ENCODE peak calls at places on chromosomes 7 and 10, in four cellular contexts. One of them, this sample, is unnamed.

GRCh38 chr10:125878957-125879835 is 1.9 kb downstream of the DHX32 start:
- DNase-seq in astrocyte of the hippocampus: peak
- DNase-seq in HFF-Myc: peak
- DNase-seq in EL: peak
- DNase-seq in this sample: peak

GRCh38 chr7:105014725-105015630 is 973 bp downstream of the KMT2E start:
- DNase-seq in EL: peak
- DNase-seq in astrocyte of the hippocampus: peak
- DNase-seq in HFF-Myc: no peak
- DNase-seq in this sample: no peak

GRCh38 chr10:122142652-122143237 is 128.4 kb upstream of the BTBD16 start:
- DNase-seq in EL: peak
- DNase-seq in astrocyte of the hippocampus: peak
- DNase-seq in HFF-Myc: no peak
- DNase-seq in this sample: no peak

GRCh38 chr10:129440247-129440646 is 26.8 kb upstream of the MGMT start:
- DNase-seq in HFF-Myc: no peak
- DNase-seq in astrocyte of the hippocampus: no peak
- DNase-seq in EL: no peak
- DNase-seq in this sample: no peak

GRCh38 chr10:58957517-58957916 is 218.9 kb upstream of the PHYHIPL start:
- DNase-seq in astrocyte of the hippocampus: no peak
- DNase-seq in EL: no peak
- DNase-seq in HFF-Myc: no peak
- DNase-seq in this sample: no peak

GRCh38 chr10:102262744-102263370 is 17.5 kb downstream of the GBF1 start:
- DNase-seq in astrocyte of the hippocampus: no peak
- DNase-seq in HFF-Myc: no peak
- DNase-seq in EL: no peak
- DNase-seq in this sample: no peak

GRCh38 chr10:79159141-79159619 is 90.4 kb downstream of the ZMIZ1 start:
- DNase-seq in astrocyte of the hippocampus: peak
- DNase-seq in EL: peak
- DNase-seq in HFF-Myc: no peak
- DNase-seq in this sample: no peak

GRCh38 chr7:5472432-5473315 is 49.0 kb upstream of the TNRC18 start:
- DNase-seq in HFF-Myc: no peak
- DNase-seq in astrocyte of the hippocampus: no peak
- DNase-seq in EL: no peak
- DNase-seq in this sample: no peak

GRCh38 chr7:32108651-32109050 is 38.4 kb upstream of the PDE1C start:
- DNase-seq in EL: no peak
- DNase-seq in HFF-Myc: no peak
- DNase-seq in astrocyte of the hippocampus: peak
- DNase-seq in this sample: no peak

GRCh38 chr10:22218448-22218847 is 633 bp upstream of the EBLN1 start:
- DNase-seq in HFF-Myc: no peak
- DNase-seq in EL: no peak
- DNase-seq in astrocyte of the hippocampus: no peak
- DNase-seq in this sample: no peak

GRCh38 chr10:132787253-132788179 is 1.6 kb upstream of the NKX6-2 start:
- DNase-seq in EL: no peak
- DNase-seq in astrocyte of the hippocampus: peak
- DNase-seq in HFF-Myc: no peak
- DNase-seq in this sample: no peak

GRCh38 chr7:50564630-50565558 is at the start of gene DDC:
- DNase-seq in HFF-Myc: no peak
- DNase-seq in astrocyte of the hippocampus: no peak
- DNase-seq in EL: no peak
- DNase-seq in this sample: no peak

GRCh38 chr10:124677291-124677690 is 66.9 kb downstream of the FAM53B start:
- DNase-seq in astrocyte of the hippocampus: no peak
- DNase-seq in HFF-Myc: no peak
- DNase-seq in EL: no peak
- DNase-seq in this sample: no peak

GRCh38 chr7:158695726-158696452 is 8.7 kb downstream of the NCAPG2 start:
- DNase-seq in HFF-Myc: peak
- DNase-seq in EL: peak
- DNase-seq in astrocyte of the hippocampus: peak
- DNase-seq in this sample: peak

GRCh38 chr10:34584164-34584563 is 230.9 kb downstream of the PARD3 start:
- DNase-seq in EL: peak
- DNase-seq in astrocyte of the hippocampus: peak
- DNase-seq in HFF-Myc: peak
- DNase-seq in this sample: peak

GRCh38 chr7:121904120-121904519 is 31.2 kb downstream of the PTPRZ1 start:
- DNase-seq in EL: no peak
- DNase-seq in HFF-Myc: no peak
- DNase-seq in astrocyte of the hippocampus: no peak
- DNase-seq in this sample: no peak

GRCh38 chr10:5385224-5385623 is 19.4 kb downstream of the TUBAL3 start:
- DNase-seq in EL: no peak
- DNase-seq in astrocyte of the hippocampus: no peak
- DNase-seq in HFF-Myc: no peak
- DNase-seq in this sample: no peak

GRCh38 chr10:54402576-54402975 is 398.5 kb downstream of the PCDH15 start:
- DNase-seq in EL: no peak
- DNase-seq in HFF-Myc: no peak
- DNase-seq in astrocyte of the hippocampus: peak
- DNase-seq in this sample: no peak

GRCh38 chr10:101066146-101066889 is 4.5 kb downstream of the KAZALD1 start:
- DNase-seq in EL: peak
- DNase-seq in astrocyte of the hippocampus: peak
- DNase-seq in HFF-Myc: no peak
- DNase-seq in this sample: peak

GRCh38 chr7:33906697-33907096 is 1.4 kb downstream of the BMPER start:
- DNase-seq in EL: no peak
- DNase-seq in astrocyte of the hippocampus: no peak
- DNase-seq in HFF-Myc: no peak
- DNase-seq in this sample: no peak

GRCh38 chr10:97020452-97021400 is 165.0 kb downstream of the SLIT1 start:
- DNase-seq in HFF-Myc: no peak
- DNase-seq in EL: no peak
- DNase-seq in astrocyte of the hippocampus: peak
- DNase-seq in this sample: no peak

GRCh38 chr10:6513509-6513908 is 66.6 kb downstream of the PRKCQ start:
- DNase-seq in EL: no peak
- DNase-seq in astrocyte of the hippocampus: no peak
- DNase-seq in HFF-Myc: no peak
- DNase-seq in this sample: no peak

GRCh38 chr10:93754761-93755160 is 3.0 kb upstream of the LGI1 start:
- DNase-seq in HFF-Myc: no peak
- DNase-seq in astrocyte of the hippocampus: no peak
- DNase-seq in EL: no peak
- DNase-seq in this sample: no peak